ENCODE peak calls at places on chromosomes 5 and 9, in four cellular contexts. B, W, D and C are unnamed samples. For H3K4me1, the result is how much of the 10 kb centered on the place peaks cover.

GRCh38 chr9:107239474-107239873 is 43.6 kb upstream of the RAD23B start:
- DNase-seq in B (no peak), W (no peak), D (no peak), C (no peak)

GRCh38 chr5:136011427-136012001 is 17.3 kb upstream of the TGFBI start:
- DNase-seq in B (no peak), W (no peak), D (no peak), C (no peak)

GRCh38 chr5:29654990-29655389 is 1538.5 kb upstream of the CDH6 start:
- DNase-seq in B (no peak), W (no peak), D (no peak), C (no peak)

GRCh38 chr9:97408562-97408961 is 3.3 kb upstream of the TDRD7 start:
- DNase-seq in B (no peak), W (no peak), D (no peak), C (no peak)

GRCh38 chr9:109799792-109800191 is 19.8 kb downstream of the PALM2AKAP2 start:
- DNase-seq in B (no peak), W (peak), D (no peak), C (no peak)

GRCh38 chr5:134524826-134525686 is at the start of gene JADE2:
- DNase-seq in B (peak), W (peak), D (peak), C (peak)

GRCh38 chr9:129467004-129467588 is 153.8 kb downstream of the C9orf50 start:
- DNase-seq in B (no peak), W (no peak), D (no peak), C (no peak)

GRCh38 chr5:156527611-156528010 is 200.6 kb downstream of the SGCD start:
- DNase-seq in B (no peak), W (no peak), D (no peak), C (no peak)

GRCh38 chr9:128724744-128725211 is 851 bp upstream of the ZDHHC12 start:
- DNase-seq in B (peak), W (peak), D (peak), C (peak)

GRCh38 chr5:67283988-67284457 is 87.4 kb upstream of the CD180 start:
- DNase-seq in B (no peak), W (no peak), D (no peak), C (no peak)

GRCh38 chr5:33894566-33894965 is 2.8 kb upstream of the ADAMTS12 start:
- DNase-seq in B (no peak), W (no peak), D (no peak), C (no peak)

GRCh38 chr9:21252727-21253547 is 13.1 kb upstream of the IFNA14 start:
- DNase-seq in B (peak), W (peak), D (no peak), C (peak)

GRCh38 chr9:79008916-79009315 is 562.8 kb upstream of the TLE4 start:
- DNase-seq in B (no peak), W (no peak), D (no peak), C (no peak)

GRCh38 chr9:32931129-32931528 is 70.3 kb downstream of the APTX start:
- DNase-seq in B (no peak), W (no peak), D (no peak), C (no peak)

GRCh38 chr9:98484218-98484617 is 224.5 kb downstream of the GABBR2 start:
- DNase-seq in B (no peak), W (no peak), D (no peak), C (peak)

GRCh38 chr5:41648976-41649375 is 138.6 kb upstream of the PLCXD3 start:
- DNase-seq in B (no peak), W (no peak), D (no peak), C (no peak)

GRCh38 chr9:37970301-37971106 is 66.6 kb upstream of the SLC25A51 start:
- DNase-seq in B (no peak), W (no peak), D (no peak), C (no peak)

GRCh38 chr9:91803970-91804752 is 145.9 kb downstream of the ROR2 start:
- DNase-seq in B (no peak), W (no peak), D (no peak), C (no peak)

GRCh38 chr9:116589392-116590354 is 97.4 kb upstream of the TRIM32 start:
- DNase-seq in B (no peak), W (no peak), D (no peak), C (no peak)

GRCh38 chr5:88172847-88173758 is 95.5 kb downstream of the TMEM161B start:
- DNase-seq in B (no peak), W (no peak), D (no peak), C (no peak)

GRCh38 chr5:80255752-80256479 is at the start of gene SERINC5:
- DNase-seq in B (peak), W (peak), D (peak), C (peak)

GRCh38 chr9:127493592-127494303 is 42.4 kb downstream of the LRSAM1 start:
- DNase-seq in B (peak), W (no peak), D (peak), C (no peak)

GRCh38 chr5:78797945-78798731 is 149.6 kb upstream of the LHFPL2 start:
- DNase-seq in B (no peak), W (no peak), D (no peak), C (no peak)

GRCh38 chr5:161847896-161848510 is at the start of gene GABRA1:
- DNase-seq in B (no peak), W (peak), D (no peak), C (peak)

GRCh38 chr5:73174100-73174815 is 1.3 kb downstream of the TMEM174 start:
- DNase-seq in B (no peak), W (no peak), D (no peak), C (no peak)

GRCh38 chr5:40797273-40798011 is 732 bp downstream of the PRKAA1 start:
- DNase-seq in B (peak), W (peak), D (peak), C (peak)

GRCh38 chr9:86946712-86947145 is 577 bp downstream of the GAS1 start:
- DNase-seq in B (peak), W (peak), D (no peak), C (peak)

GRCh38 chr5:17305964-17306725 is 88.7 kb downstream of the BASP1 start:
- DNase-seq in B (no peak), W (no peak), D (peak), C (peak)

GRCh38 chr5:86865396-86865795 is 247.7 kb downstream of the COX7C start:
- DNase-seq in B (no peak), W (no peak), D (no peak), C (no peak)

GRCh38 chr5:84383296-84383815 is 1.3 kb downstream of the EDIL3 start:
- DNase-seq in B (no peak), W (no peak), D (no peak), C (no peak)

GRCh38 chr5:1930880-1931589 is 48.3 kb upstream of the IRX4 start:
- DNase-seq in B (peak), W (peak), D (peak), C (no peak)

GRCh38 chr5:130520211-130520610 is 615.9 kb downstream of the CHSY3 start:
- DNase-seq in B (no peak), W (no peak), D (no peak), C (no peak)

GRCh38 chr9:101235105-101235866 is 149.5 kb downstream of the BAAT start:
- DNase-seq in B (no peak), W (peak), D (no peak), C (no peak)

GRCh38 chr9:134837529-134837928 is 43.1 kb upstream of the FCN2 start:
- DNase-seq in B (no peak), W (no peak), D (no peak), C (no peak)

GRCh38 chr9:134840511-134840910 is 40.1 kb upstream of the FCN2 start:
- DNase-seq in B (no peak), W (no peak), D (no peak), C (no peak)

GRCh38 chr9:134839441-134840125 is 41.0 kb upstream of the FCN2 start:
- DNase-seq in B (no peak), W (no peak), D (no peak), C (no peak)

GRCh38 chr9:134836406-134836970 is 44.1 kb upstream of the FCN2 start:
- DNase-seq in B (no peak), W (no peak), D (no peak), C (no peak)

DNA sequence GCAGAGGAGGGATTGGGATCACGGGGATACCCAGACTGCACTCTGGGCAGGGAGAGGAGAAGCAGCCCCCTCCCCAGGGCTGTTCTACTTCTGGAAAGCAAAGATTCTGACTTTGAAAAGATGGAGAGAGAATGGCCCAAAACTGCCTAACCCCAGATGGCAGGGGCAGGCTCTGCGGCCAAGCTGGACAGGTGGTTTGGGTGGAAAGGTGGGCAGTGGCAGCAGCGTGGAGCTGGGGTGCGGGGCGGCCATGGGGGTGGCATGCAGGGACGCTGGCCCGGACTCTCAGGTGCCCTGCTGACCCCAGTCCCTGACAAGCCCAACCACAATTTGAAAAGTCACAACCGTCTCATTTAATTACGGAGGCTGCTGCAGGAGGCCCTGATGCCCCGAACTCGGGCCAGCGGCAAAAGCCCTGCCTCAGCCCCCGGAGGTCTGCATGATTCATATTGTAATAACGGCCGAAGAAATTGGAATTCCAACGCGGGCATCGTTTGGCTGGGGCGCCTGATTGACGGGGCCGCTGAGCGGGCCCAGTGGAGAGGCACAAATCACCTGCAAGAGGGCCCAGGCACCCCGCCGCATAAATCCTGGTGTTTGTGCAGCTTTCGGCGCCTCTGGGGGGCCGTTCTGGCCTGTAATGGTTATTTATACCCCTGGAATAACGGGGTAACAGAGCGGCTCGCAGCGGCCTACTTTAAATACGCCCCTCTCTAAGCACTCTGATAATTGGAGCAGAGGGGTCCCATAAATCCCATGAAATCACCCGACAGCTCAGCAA is 41.8 kb upstream of the FCN2 start:
- DNase-seq in B (no peak), W (no peak), D (no peak), C (no peak)
- H3K4me1 ChIP-seq in B (under half), W (under half), D (under half), C (under half)

DNA sequence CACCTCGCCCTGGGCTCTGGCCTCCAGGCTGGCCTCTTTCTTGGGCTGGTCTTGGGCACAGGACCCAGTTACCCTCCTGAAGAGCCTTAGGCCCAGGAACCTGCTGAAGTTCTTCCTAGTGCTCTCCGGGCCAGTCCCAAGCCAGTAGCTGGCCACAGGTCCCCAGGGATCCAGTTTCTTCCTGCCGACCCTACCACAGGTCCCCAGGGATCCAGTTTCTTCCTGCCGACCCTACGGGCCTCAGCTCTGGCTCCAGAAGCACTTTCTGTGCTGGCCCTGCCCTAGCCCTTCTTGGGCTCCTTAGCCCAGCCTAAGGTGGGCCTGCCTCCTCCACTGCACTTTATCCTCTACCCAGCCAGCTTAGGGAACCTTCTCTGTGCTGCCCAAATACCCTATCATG is 18.2 kb upstream of the CACFD1 start:
- DNase-seq in B (no peak), W (no peak), D (no peak), C (no peak)
- H3K4me1 ChIP-seq in B (under half), W (under half), D (under half), C (under half)

GRCh38 chr9:93461810-93462209 is 8.4 kb upstream of the FAM120AOS start:
- DNase-seq in B (no peak), W (no peak), D (no peak), C (no peak)

GRCh38 chr9:93464876-93465275 is 11.5 kb upstream of the FAM120AOS start:
- DNase-seq in B (no peak), W (no peak), D (no peak), C (no peak)

GRCh38 chr9:93464395-93464794 is 11.0 kb upstream of the FAM120AOS start:
- DNase-seq in B (no peak), W (no peak), D (no peak), C (no peak)

GRCh38 chr9:93465853-93466252 is 12.5 kb upstream of the FAM120AOS start:
- DNase-seq in B (no peak), W (no peak), D (no peak), C (peak)

GRCh38 chr9:93463638-93464248 is 10.4 kb upstream of the FAM120AOS start:
- DNase-seq in B (no peak), W (no peak), D (no peak), C (no peak)
- H3K4me1 ChIP-seq in B (half or more), W (under half), D (half or more), C (half or more)

GRCh38 chr9:126439402-126439765 is 112.8 kb downstream of the MVB12B start:
- DNase-seq in B (no peak), W (no peak), D (no peak), C (no peak)
- H3K4me1 ChIP-seq in B (under half), W (under half), D (under half), C (under half)

GRCh38 chr5:147442134-147442726 is 67.6 kb downstream of the DPYSL3 start:
- DNase-seq in B (no peak), W (no peak), D (no peak), C (no peak)

GRCh38 chr5:147446528-147446927 is 63.3 kb downstream of the DPYSL3 start:
- DNase-seq in B (peak), W (no peak), D (no peak), C (no peak)

GRCh38 chr5:147448766-147449165 is 61.1 kb downstream of the DPYSL3 start:
- DNase-seq in B (no peak), W (no peak), D (no peak), C (no peak)

GRCh38 chr5:147445951-147446350 is 63.9 kb downstream of the DPYSL3 start:
- DNase-seq in B (no peak), W (no peak), D (no peak), C (no peak)

DNA sequence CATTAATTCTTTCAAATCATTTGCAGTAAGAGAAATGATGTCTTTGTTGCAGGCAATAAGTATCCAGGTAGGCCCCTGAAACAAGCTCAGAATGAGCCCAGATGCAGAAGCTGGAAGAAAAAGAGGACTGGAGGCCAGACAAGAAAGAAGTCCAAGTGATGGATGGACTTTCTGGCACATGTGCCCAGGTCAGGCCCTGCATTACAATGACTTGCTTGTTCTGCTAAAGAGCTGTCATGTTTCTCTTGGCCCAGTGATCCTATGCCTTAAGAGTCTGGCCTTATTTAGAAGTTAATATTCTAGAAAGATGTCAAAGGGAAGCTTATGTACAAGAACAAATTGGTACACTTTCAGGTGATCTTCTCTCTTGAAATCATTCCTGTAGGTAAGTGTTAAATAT is 64.8 kb downstream of the DPYSL3 start:
- DNase-seq in B (no peak), W (no peak), D (no peak), C (no peak)
- H3K4me1 ChIP-seq in B (under half), W (under half), D (under half), C (under half)

GRCh38 chr9:112063151-112063550 is 111.9 kb downstream of the SUSD1 start:
- DNase-seq in B (no peak), W (no peak), D (no peak), C (no peak)
- H3K4me1 ChIP-seq in B (half or more), W (under half), D (half or more), C (under half)

GRCh38 chr5:133244242-133244641 is 192.4 kb downstream of the HSPA4 start:
- DNase-seq in B (no peak), W (no peak), D (no peak), C (no peak)
- H3K4me1 ChIP-seq in B (under half), W (under half), D (under half), C (under half)